ENCODE peak calls at places on chromosomes 5 and 9, in five cellular contexts. S, E, R, X and Z are unnamed samples. For H3K9me3, the result is how much of the 10 kb centered on the place peaks cover.

GRCh38 chr9:89005323-89005722 is 14.1 kb downstream of the S1PR3 start:
- DNase-seq in S (no peak), E (no peak), R (no peak), X (peak), Z (no peak)

GRCh38 chr9:75649060-75649459 is 241.4 kb upstream of the PCSK5 start:
- DNase-seq in S (no peak), E (no peak), R (no peak), X (no peak), Z (no peak)

GRCh38 chr5:131322926-131323325 is 59.1 kb downstream of the CDC42SE2 start:
- DNase-seq in S (no peak), E (no peak), R (no peak), X (no peak), Z (no peak)

GRCh38 chr5:375336-375920 is 53.9 kb downstream of the AHRR start:
- DNase-seq in S (no peak), E (no peak), R (no peak), X (peak), Z (no peak)

GRCh38 chr5:155260798-155261197 is 247.2 kb downstream of the KIF4B start:
- DNase-seq in S (no peak), E (no peak), R (no peak), X (no peak), Z (no peak)

GRCh38 chr9:87695523-87695922 is 30.4 kb upstream of the CTSL start:
- DNase-seq in S (no peak), E (no peak), R (no peak), X (no peak), Z (no peak)

GRCh38 chr9:5958273-5958672 is 57.2 kb downstream of the RANBP6 start:
- DNase-seq in S (no peak), E (no peak), R (no peak), X (no peak), Z (no peak)

GRCh38 chr5:76838481-76839261 is 11.1 kb upstream of the S100Z start:
- DNase-seq in S (no peak), E (no peak), R (no peak), X (no peak), Z (no peak)

GRCh38 chr5:149671544-149671943 is 58.6 kb upstream of the PPARGC1B start:
- DNase-seq in S (no peak), E (no peak), R (no peak), X (no peak), Z (no peak)

GRCh38 chr9:19373527-19373926 is 6.5 kb downstream of the RPS6 start:
- DNase-seq in S (no peak), E (no peak), R (no peak), X (no peak), Z (no peak)

GRCh38 chr9:126248680-126249079 is 77.9 kb upstream of the MVB12B start:
- DNase-seq in S (no peak), E (peak), R (no peak), X (no peak), Z (no peak)

GRCh38 chr5:166551384-166551783 is 1740.1 kb upstream of the WWC1 start:
- DNase-seq in S (no peak), E (peak), R (no peak), X (no peak), Z (no peak)

GRCh38 chr9:93900971-93901861 is 53.9 kb downstream of the BARX1 start:
- DNase-seq in S (no peak), E (no peak), R (no peak), X (no peak), Z (no peak)

GRCh38 chr9:135804588-135805421 is 102.5 kb downstream of the CAMSAP1 start:
- DNase-seq in S (no peak), E (no peak), R (no peak), X (no peak), Z (no peak)

GRCh38 chr5:134435525-134435924 is 23.8 kb upstream of the CDKN2AIPNL start:
- DNase-seq in S (no peak), E (no peak), R (no peak), X (no peak), Z (no peak)

GRCh38 chr9:81022177-81022576 is 667.2 kb downstream of the TLE1 start:
- DNase-seq in S (no peak), E (peak), R (no peak), X (no peak), Z (no peak)

GRCh38 chr5:88724201-88724600 is 158.8 kb downstream of the MEF2C start:
- DNase-seq in S (no peak), E (peak), R (no peak), X (no peak), Z (no peak)

GRCh38 chr9:78167356-78167755 is 68.5 kb upstream of the CEP78 start:
- DNase-seq in S (no peak), E (no peak), R (no peak), X (peak), Z (no peak)

GRCh38 chr9:82271099-82271498 is 282.5 kb downstream of the SPATA31D1 start:
- DNase-seq in S (no peak), E (peak), R (no peak), X (no peak), Z (no peak)

GRCh38 chr5:159550951-159551350 is 220.7 kb upstream of the IL12B start:
- DNase-seq in S (no peak), E (no peak), R (no peak), X (no peak), Z (no peak)

GRCh38 chr9:134959971-134960310 is 42.2 kb upstream of the FCN1 start:
- DNase-seq in S (no peak), E (no peak), R (no peak), X (no peak), Z (no peak)

GRCh38 chr5:30894811-30895210 is 298.7 kb upstream of the CDH6 start:
- DNase-seq in S (no peak), E (no peak), R (no peak), X (no peak), Z (no peak)

GRCh38 chr9:35813434-35814105 is 1.3 kb downstream of the HINT2 start:
- DNase-seq in S (no peak), E (peak), R (peak), X (no peak), Z (no peak)

GRCh38 chr9:95752129-95752731 is 123.3 kb upstream of the ERCC6L2 start:
- DNase-seq in S (no peak), E (no peak), R (no peak), X (no peak), Z (no peak)

DNA sequence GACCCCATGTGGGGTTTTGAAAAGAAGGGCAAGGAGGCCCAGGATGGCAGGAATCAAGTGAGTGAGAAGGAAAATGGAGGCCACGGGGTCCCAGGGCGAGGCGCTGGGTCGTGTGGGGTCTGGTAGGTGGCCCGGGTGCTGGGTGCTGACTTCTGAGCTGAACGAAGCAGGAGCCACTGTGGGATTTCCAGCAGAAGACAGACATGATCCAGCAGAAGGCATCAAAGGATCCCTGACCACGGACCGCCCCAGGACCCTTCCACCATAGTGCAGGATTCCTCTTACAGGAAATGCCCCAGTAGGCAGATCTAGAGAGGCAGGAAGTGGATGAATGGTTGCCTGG is 106.7 kb downstream of the ADAMTS2 start:
- DNase-seq in S (no peak), E (no peak), R (no peak), X (no peak), Z (no peak)
- H3K9me3 ChIP-seq in S (under half), E (under half), R (under half), X (under half), Z (under half)

DNA sequence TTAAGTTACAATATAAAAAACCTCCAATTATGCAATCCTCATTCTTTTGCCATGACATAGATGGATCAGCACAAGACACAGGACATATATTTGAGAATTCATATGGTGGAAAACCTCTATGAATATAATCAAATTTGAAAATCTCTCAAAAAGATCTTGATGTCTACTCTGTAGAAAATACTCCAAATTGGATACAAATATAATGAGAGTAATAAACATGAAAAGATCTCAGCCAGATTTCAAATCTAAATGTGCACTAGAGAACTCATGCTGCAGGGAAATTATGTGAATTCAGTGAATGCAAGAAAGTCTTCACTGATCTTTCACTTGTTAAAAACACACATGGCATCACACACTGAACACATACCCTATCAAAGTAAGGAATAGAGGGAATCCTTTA is 13.8 kb downstream of the PCDHB15 start:
- DNase-seq in S (no peak), E (no peak), R (no peak), X (no peak), Z (no peak)
- H3K9me3 ChIP-seq in S (half or more), E (under half), R (half or more), X (half or more), Z (under half)

GRCh38 chr5:65946198-65946745 is 19.9 kb downstream of the ERBIN start:
- DNase-seq in S (no peak), E (no peak), R (no peak), X (no peak), Z (no peak)

GRCh38 chr5:65943771-65944170 is 17.4 kb downstream of the ERBIN start:
- DNase-seq in S (no peak), E (no peak), R (no peak), X (no peak), Z (no peak)

GRCh38 chr5:65951330-65951729 is 25.0 kb downstream of the ERBIN start:
- DNase-seq in S (no peak), E (no peak), R (no peak), X (no peak), Z (no peak)

GRCh38 chr5:65952259-65952658 is 25.9 kb downstream of the ERBIN start:
- DNase-seq in S (no peak), E (no peak), R (no peak), X (no peak), Z (no peak)

GRCh38 chr5:65948115-65948772 is 21.9 kb downstream of the ERBIN start:
- DNase-seq in S (no peak), E (no peak), R (no peak), X (no peak), Z (no peak)
- H3K9me3 ChIP-seq in S (under half), E (under half), R (under half), X (under half), Z (under half)

GRCh38 chr5:141258464-141258863 is 13.3 kb downstream of the PCDHB15 start:
- DNase-seq in S (no peak), E (no peak), R (no peak), X (no peak), Z (no peak)

GRCh38 chr5:141260458-141261237 is 15.5 kb downstream of the PCDHB15 start:
- DNase-seq in S (no peak), E (peak), R (no peak), X (no peak), Z (no peak)

DNA sequence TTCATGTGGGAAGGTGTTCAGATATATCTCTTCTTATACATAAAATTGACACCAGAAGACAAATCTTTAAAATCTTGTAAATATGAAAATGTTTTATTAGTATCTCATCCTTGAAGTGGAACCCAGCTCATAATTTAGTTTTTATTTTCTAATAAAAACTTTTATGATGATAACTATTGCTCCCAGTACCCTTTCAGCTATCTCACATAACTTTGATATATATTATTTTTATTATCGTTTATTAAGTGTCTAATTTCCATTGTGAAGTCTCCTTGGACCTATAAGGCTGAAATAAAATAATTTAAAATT is 16.0 kb downstream of the PCDHB15 start:
- DNase-seq in S (no peak), E (no peak), R (no peak), X (no peak), Z (no peak)
- H3K9me3 ChIP-seq in S (half or more), E (under half), R (half or more), X (half or more), Z (under half)

GRCh38 chr5:122790354-122791123 is 15.7 kb downstream of the SNX2 start:
- DNase-seq in S (no peak), E (no peak), R (no peak), X (no peak), Z (no peak)

GRCh38 chr5:122785294-122785693 is 10.4 kb downstream of the SNX2 start:
- DNase-seq in S (no peak), E (no peak), R (no peak), X (no peak), Z (no peak)

GRCh38 chr5:122788996-122789395 is 14.1 kb downstream of the SNX2 start:
- DNase-seq in S (no peak), E (no peak), R (no peak), X (no peak), Z (no peak)

GRCh38 chr5:122789461-122790171 is 14.7 kb downstream of the SNX2 start:
- DNase-seq in S (no peak), E (no peak), R (no peak), X (no peak), Z (no peak)

DNA sequence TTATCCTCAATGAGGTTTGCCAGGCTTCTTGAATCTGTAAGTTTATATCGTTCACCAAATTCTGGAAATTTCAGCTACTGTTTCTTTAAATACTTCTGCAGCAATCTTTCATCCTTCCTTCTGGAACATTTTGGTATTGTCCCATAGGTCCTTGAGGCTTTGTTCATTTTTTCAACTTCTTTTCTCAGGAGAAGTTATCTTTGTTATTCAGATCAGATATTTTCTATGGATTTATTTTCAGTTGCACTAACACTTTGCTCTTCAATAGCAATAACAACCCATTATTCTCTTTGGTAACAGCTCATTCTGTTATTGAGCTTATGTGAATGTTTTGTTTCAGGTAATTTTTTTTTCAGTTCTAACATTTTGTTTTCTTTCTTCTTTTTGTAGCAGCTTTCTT is 13.5 kb downstream of the SNX2 start:
- DNase-seq in S (no peak), E (no peak), R (no peak), X (no peak), Z (no peak)
- H3K9me3 ChIP-seq in S (under half), E (under half), R (under half), X (under half), Z (under half)

GRCh38 chr5:153937661-153938060 is 101.0 kb downstream of the FAM114A2 start:
- DNase-seq in S (no peak), E (no peak), R (no peak), X (no peak), Z (no peak)
- H3K9me3 ChIP-seq in S (under half), E (under half), R (under half), X (under half), Z (under half)

GRCh38 chr5:141269195-141269594 is 24.0 kb downstream of the PCDHB15 start:
- DNase-seq in S (no peak), E (no peak), R (no peak), X (no peak), Z (no peak)

GRCh38 chr5:141272906-141273305 is 27.7 kb downstream of the PCDHB15 start:
- DNase-seq in S (no peak), E (no peak), R (no peak), X (no peak), Z (no peak)
- H3K9me3 ChIP-seq in S (half or more), E (under half), R (half or more), X (half or more), Z (under half)

DNA sequence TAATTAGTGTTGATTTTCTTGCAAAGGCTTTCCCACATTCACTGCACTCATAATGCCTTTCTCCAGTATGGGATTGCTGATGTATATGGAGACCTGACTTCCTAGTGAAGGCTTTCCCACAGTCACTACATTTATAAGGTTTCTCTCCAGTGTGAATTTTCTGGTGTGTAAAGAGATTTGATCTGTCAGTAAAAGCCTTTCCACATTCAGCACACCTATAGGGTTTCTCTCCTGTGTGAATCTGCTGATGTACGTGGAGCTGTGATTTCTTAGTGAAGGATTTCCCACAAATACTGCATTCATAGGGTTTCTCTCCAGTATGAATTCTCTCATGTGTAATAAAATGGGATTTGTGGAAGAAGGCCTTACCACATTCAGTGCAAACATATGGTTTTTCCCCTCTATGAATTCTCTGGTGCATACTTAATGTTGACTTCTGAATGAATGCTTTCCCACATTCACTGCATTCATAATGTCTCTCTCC is 31.1 kb downstream of the ZNF484 start:
- DNase-seq in S (no peak), E (no peak), R (no peak), X (no peak), Z (no peak)
- H3K9me3 ChIP-seq in S (half or more), E (under half), R (half or more), X (half or more), Z (under half)